ENCODE peak calls at places on chromosomes 6 and 20, in five cellular contexts. X, M, N, E and D are unnamed samples.
A peak's percentile ranks its signal among the peaks of the same experiment; 100 is the strongest.

GRCh38 chr20:62922451-62922921 is 3.8 kb downstream of the DIDO1 start:
- DNase-seq in X (no peak), M (no peak), N (no peak), E (no peak), D (no peak)

GRCh38 chr6:4225207-4225872 is 90.0 kb upstream of the ECI2 start:
- DNase-seq in X (no peak), M (peak; percentile 64), N (no peak), E (peak; percentile 27), D (no peak)

GRCh38 chr6:152671146-152671545 is 26.6 kb upstream of the MYCT1 start:
- DNase-seq in X (no peak), M (peak; percentile 49), N (no peak), E (no peak), D (no peak)

GRCh38 chr6:156780117-156780641 is 3.0 kb downstream of the ARID1B start:
- DNase-seq in X (no peak), M (peak; percentile 96), N (peak; percentile 78), E (peak; percentile 91), D (peak; percentile 87)

GRCh38 chr6:154543638-154544037 is 33.2 kb upstream of the CNKSR3 start:
- DNase-seq in X (no peak), M (peak; percentile 48), N (no peak), E (no peak), D (no peak)

GRCh38 chr6:169082817-169083540 is 170.7 kb downstream of the THBS2 start:
- DNase-seq in X (no peak), M (no peak), N (no peak), E (no peak), D (no peak)

GRCh38 chr6:138848461-138848860 is 52.6 kb downstream of the ECT2L start:
- DNase-seq in X (no peak), M (no peak), N (no peak), E (no peak), D (no peak)

GRCh38 chr6:12570461-12571030 is 146.0 kb upstream of the PHACTR1 start:
- DNase-seq in X (no peak), M (peak; percentile 59), N (no peak), E (no peak), D (no peak)

GRCh38 chr20:36523341-36523740 is 18.0 kb upstream of the MYL9 start:
- DNase-seq in X (no peak), M (peak; percentile 33), N (no peak), E (no peak), D (no peak)

GRCh38 chr6:137313928-137314855 is 95.0 kb upstream of the IFNGR1 start:
- DNase-seq in X (no peak), M (peak; percentile 64), N (peak; percentile 66), E (peak; percentile 71), D (peak; percentile 82)

GRCh38 chr6:37578104-37578503 is 78.4 kb upstream of the CCDC167 start:
- DNase-seq in X (no peak), M (no peak), N (no peak), E (no peak), D (no peak)

GRCh38 chr6:37579444-37580067 is 79.9 kb upstream of the CCDC167 start:
- DNase-seq in X (no peak), M (no peak), N (no peak), E (no peak), D (no peak)

GRCh38 chr6:37575221-37575620 is 75.5 kb upstream of the CCDC167 start:
- DNase-seq in X (no peak), M (no peak), N (no peak), E (no peak), D (no peak)

GRCh38 chr6:37572340-37572739 is 72.6 kb upstream of the CCDC167 start:
- DNase-seq in X (no peak), M (no peak), N (no peak), E (no peak), D (peak; percentile 58)

DNA sequence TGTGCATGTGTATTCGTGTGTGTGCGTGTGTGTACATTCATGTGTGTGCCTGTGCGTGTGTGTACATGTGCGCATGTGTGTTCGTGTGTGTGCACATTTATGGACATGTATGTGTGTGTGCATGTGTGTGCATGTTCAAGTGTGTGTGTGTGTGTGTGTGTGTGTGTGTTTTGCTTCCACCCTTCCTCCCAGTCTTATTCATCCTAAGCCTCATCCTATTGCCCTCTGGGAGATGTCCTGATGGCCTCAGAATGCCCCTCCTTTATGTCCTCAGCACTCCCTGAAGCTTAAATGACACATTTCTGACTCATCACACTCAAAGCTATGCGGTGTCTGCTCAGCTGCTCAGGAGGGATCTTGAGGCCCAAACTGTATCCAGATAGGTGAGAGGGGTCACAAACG is 76.6 kb upstream of the CCDC167 start:
- DNase-seq in X (no peak), M (peak; percentile 88), N (peak; percentile 60), E (no peak), D (no peak)
- TF ChIP-seq MAFK in X (no peak), M (no peak), N (no peak), E (no peak), D (no peak)

DNA sequence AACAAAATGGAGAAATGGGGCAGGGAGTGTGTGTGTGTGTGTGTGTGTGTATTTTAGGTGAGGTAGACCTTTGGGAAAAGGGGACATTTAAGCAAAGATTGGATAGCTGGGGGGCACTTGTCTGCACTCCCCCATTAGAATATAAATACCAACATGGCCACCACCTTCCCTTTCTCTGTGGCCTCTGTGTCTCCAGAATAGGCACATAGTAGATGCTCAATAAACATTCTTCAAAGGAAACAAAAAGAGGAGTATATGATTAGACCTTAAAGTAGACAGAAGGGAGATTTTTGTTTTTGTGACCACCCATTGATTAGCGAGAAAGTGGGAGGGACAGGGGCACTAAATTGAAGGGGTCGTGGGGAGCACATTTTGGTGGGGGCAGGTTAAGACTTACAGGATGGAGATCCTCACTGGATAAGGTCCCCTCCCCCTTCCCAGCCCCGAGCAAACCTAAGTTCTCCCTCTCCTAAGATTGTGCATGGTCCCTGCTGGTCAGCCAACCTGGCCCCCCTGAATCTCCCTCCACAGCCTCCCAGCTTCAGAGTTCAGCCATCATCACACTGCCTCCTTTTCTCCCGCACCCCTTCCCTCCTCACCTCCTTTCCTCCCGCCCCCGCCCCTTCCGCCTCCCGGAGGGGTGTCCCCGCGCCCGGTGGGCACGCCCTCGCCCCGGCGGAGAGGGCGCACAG is 514 bp upstream of the TSHZ2 start:
- DNase-seq in X (no peak), M (no peak), N (no peak), E (no peak), D (no peak)
- H3K4me3 ChIP-seq in X (peak overlapping the region; percentile 89), M (no peak overlapping the region), N (peak overlapping the region; percentile 44), E (no peak overlapping the region), D (no peak overlapping the region)

GRCh38 chr6:1477432-1478090 is 88.2 kb downstream of the FOXF2 start:
- DNase-seq in X (no peak), M (peak; percentile 83), N (peak; percentile 59), E (no peak), D (no peak)
- TF ChIP-seq MAFK in X (no peak), M (no peak), N (no peak), E (no peak), D (no peak)

GRCh38 chr6:28563420-28564095 is 37.9 kb downstream of the GPX5 start:
- DNase-seq in X (no peak), M (no peak), N (no peak), E (no peak), D (no peak)
- H3K4me3 ChIP-seq in X (no peak overlapping the region), M (no peak overlapping the region), N (no peak overlapping the region), E (no peak overlapping the region), D (no peak overlapping the region)

DNA sequence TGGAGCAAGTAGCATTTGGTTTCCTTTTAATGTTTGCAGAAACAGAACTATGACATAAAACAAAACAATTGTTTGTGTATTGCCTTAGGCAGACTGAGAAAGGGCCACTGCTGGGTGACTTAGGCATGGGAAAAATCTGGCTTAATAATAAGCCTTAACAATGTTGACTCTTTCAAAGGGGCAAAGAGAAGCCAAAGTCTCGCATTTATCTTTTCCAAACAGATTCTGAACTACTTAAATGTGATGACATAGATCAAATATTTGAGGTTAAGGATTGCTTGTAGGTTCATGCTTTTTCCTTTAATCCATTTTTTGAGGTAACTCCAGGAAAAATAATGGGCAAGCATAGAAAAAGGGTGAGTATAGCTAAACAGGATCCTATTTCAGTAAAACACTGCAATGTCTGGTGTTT is 39.6 kb downstream of the ADAT2 start:
- DNase-seq in X (no peak), M (peak; percentile 54), N (peak; percentile 90), E (peak; percentile 95), D (no peak)
- TF ChIP-seq MAFK in X (no peak), M (no peak), N (peak; percentile 48), E (peak; percentile 46), D (no peak)

DNA sequence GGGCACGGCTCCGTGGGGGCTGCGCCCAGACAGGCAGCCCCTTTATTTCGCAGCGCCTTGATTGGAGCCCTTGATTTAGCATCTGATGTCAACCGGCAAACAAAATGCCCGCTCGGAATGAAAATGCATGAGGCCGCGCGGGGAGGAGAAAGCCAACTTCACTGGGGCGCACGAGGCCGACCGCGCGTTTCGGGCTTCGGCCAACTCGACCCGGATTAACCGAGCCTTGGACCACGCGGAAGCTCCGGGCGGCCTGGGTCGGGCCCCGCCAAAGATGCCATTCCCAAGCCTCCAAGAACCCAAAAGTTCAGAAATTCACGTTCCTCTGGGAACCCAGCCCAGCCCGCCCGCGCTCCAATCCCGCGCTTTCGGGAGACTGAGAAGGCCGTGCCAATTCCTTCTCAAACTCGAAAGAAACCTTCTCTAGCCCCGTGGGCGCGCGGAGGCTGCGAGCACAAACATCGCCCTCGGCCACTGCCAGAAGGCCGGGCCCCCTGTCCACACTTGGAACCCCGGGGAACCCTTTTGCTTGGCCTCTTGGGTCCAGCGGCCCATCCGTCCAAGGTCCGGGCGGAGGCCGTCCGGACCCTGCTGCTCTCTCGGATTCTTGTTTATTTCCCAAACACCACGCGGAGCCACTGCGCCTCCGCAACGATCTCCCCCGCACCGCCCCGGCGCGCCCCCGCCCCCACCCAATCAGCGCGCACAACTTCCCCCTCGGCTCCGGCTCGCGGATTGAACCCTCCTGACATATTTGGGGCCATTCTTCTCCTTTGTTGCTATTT is 816 bp upstream of the INSM1 start:
- DNase-seq in X (no peak), M (no peak), N (peak; percentile 31), E (no peak), D (no peak)
- H3K4me3 ChIP-seq in X (peak overlapping the region; percentile 71), M (no peak overlapping the region), N (peak overlapping the region; percentile 44), E (no peak overlapping the region), D (no peak overlapping the region)

DNA sequence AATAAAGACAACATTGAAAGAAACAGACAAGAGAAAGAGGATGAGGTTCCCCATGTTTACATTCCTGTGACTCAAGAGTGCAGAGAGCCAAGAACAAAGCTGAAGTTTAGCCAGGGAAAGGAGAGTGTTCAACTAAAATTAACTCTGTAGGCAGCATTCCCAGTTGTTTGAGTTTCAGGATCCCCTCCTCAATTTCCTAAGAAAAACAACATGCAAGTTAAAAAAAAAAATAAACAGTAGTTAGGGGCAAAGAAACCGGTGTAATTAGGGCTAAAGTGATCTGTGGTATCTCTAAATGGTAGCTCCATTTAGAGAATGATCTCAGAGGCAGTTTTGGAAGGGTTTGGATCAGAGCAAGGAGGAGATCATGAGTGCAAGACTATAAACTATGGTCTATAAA is 30.9 kb upstream of the RAB23 start:
- DNase-seq in X (no peak), M (peak; percentile 77), N (no peak), E (no peak), D (no peak)
- TF ChIP-seq MAFK in X (no peak), M (no peak), N (no peak), E (no peak), D (no peak)

GRCh38 chr20:44402391-44403193 is 47.1 kb downstream of the HNF4A start:
- DNase-seq in X (no peak), M (no peak), N (no peak), E (peak; percentile 56), D (no peak)
- H3K4me3 ChIP-seq in X (no peak overlapping the region), M (no peak overlapping the region), N (peak overlapping the region; percentile 33), E (peak overlapping the region; percentile 84), D (no peak overlapping the region)